ENCODE peak calls at places on chromosome 7, in eight cellular contexts. G is astrocyte of the spinal cord, C is progenitor cell of endocrine pancreas, M is suprapubic skin, O is fibroblast of the aortic adventitia, E is fibroblast of lung, S is left ventricle myocardium inferior, Q is neural crest cell. X is an unnamed sample.

GRCh38 chr7:94223375-94224084 is 171.2 kb upstream of the COL1A2 start:
- DNase-seq in S (no peak), Q (peak; percentile 17), C (no peak), O (peak; percentile 65), M (no peak), E (peak; percentile 68), G (peak; percentile 72), X (peak; percentile 14)

GRCh38 chr7:132059141-132059540 is 502.7 kb upstream of the PODXL start:
- DNase-seq in G (no peak), O (no peak), E (no peak), M (no peak), S (no peak), C (no peak), Q (no peak), X (no peak)

GRCh38 chr7:46600340-46600739 is 679.3 kb upstream of the IGFBP3 start:
- DNase-seq in G (no peak), O (peak; percentile 73), M (peak; percentile 83), S (peak; percentile 48), C (no peak), Q (no peak), E (peak; percentile 88), X (no peak)

GRCh38 chr7:12249706-12250105 is 38.6 kb downstream of the TMEM106B start:
- DNase-seq in E (no peak), Q (no peak), M (no peak), G (no peak), O (no peak), S (no peak), C (no peak), X (no peak)

GRCh38 chr7:132321387-132321786 is 254.9 kb downstream of the PLXNA4 start:
- DNase-seq in C (no peak), Q (peak; percentile 26), S (no peak), E (no peak), O (no peak), G (peak; percentile 20), M (no peak), X (peak; percentile 85)

GRCh38 chr7:111558948-111559347 is 3.3 kb downstream of the IMMP2L start:
- DNase-seq in O (peak; percentile 23), M (no peak), G (peak; percentile 16), S (no peak), Q (no peak), E (peak; percentile 41), C (no peak), X (no peak)

GRCh38 chr7:18995811-18996400 is 121.5 kb downstream of the TWIST1 start:
- DNase-seq in M (no peak), G (peak; percentile 39), S (no peak), O (no peak), C (no peak), E (peak; percentile 35), Q (no peak), X (no peak)

GRCh38 chr7:27394871-27395270 is 152.3 kb downstream of the EVX1 start:
- DNase-seq in O (no peak), Q (no peak), S (no peak), G (no peak), C (no peak), E (no peak), M (no peak), X (no peak)

GRCh38 chr7:90178592-90179279 is 24.5 kb downstream of the STEAP1 start:
- DNase-seq in E (peak; percentile 64), C (no peak), S (no peak), G (peak; percentile 78), O (peak; percentile 69), Q (no peak), M (no peak), X (no peak)

GRCh38 chr7:11083214-11083568 is 109.5 kb downstream of the PHF14 start:
- DNase-seq in E (no peak), C (no peak), O (no peak), Q (no peak), S (no peak), M (no peak), G (no peak), X (no peak)

GRCh38 chr7:1352656-1353286 is 106.5 kb downstream of the MICALL2 start:
- DNase-seq in C (no peak), S (no peak), E (no peak), G (no peak), M (no peak), Q (no peak), O (no peak), X (no peak)

GRCh38 chr7:137081694-137082093 is 213.2 kb downstream of the CHRM2 start:
- DNase-seq in G (peak; percentile 91), C (no peak), S (peak; percentile 79), E (peak; percentile 98), Q (no peak), O (peak; percentile 100), M (peak; percentile 69), X (no peak)

GRCh38 chr7:74400420-74401136 is 53.1 kb upstream of the GTF2IRD1 start:
- DNase-seq in S (no peak), O (no peak), C (no peak), M (peak; percentile 59), G (no peak), E (no peak), Q (no peak), X (no peak)

GRCh38 chr7:108452707-108453106 is 3.5 kb downstream of the NRCAM start:
- DNase-seq in Q (no peak), C (no peak), O (peak; percentile 60), E (peak; percentile 45), G (peak; percentile 32), M (no peak), S (no peak), X (no peak)
- TF ChIP-seq CTCF in Q (peak; percentile 68), C (peak; percentile 59), O (peak; percentile 73), E (peak; percentile 70), G (peak; percentile 67), M (peak; percentile 31), S (peak; percentile 54), X (peak; percentile 68)

GRCh38 chr7:116588225-116588624 is 63.4 kb downstream of the CAV1 start:
- DNase-seq in M (no peak), C (no peak), O (peak; percentile 73), G (peak; percentile 83), E (peak; percentile 73), S (no peak), Q (no peak), X (no peak)

GRCh38 chr7:116591202-116592040 is 66.6 kb downstream of the CAV1 start:
- DNase-seq in M (no peak), O (peak; percentile 61), C (no peak), G (peak; percentile 51), S (no peak), Q (no peak), E (peak; percentile 63), X (no peak)

GRCh38 chr7:116592041-116592355 is 67.2 kb downstream of the CAV1 start:
- DNase-seq in Q (no peak), M (no peak), C (no peak), E (no peak), G (no peak), O (no peak), S (no peak), X (no peak)

GRCh38 chr7:116585967-116586366 is 61.1 kb downstream of the CAV1 start:
- DNase-seq in Q (no peak), O (no peak), E (no peak), G (no peak), M (no peak), S (no peak), C (no peak), X (no peak)

GRCh38 chr7:116588641-116589594 is 64.1 kb downstream of the CAV1 start:
- DNase-seq in M (no peak), O (peak; percentile 91), C (no peak), Q (no peak), G (peak; percentile 83), S (no peak), E (peak; percentile 84), X (no peak)
- TF ChIP-seq CTCF in M (peak; percentile 54), O (peak; percentile 42), C (peak; percentile 87), Q (peak; percentile 93), G (peak; percentile 32), S (peak; percentile 80), E (peak; percentile 39), X (peak; percentile 81)

DNA sequence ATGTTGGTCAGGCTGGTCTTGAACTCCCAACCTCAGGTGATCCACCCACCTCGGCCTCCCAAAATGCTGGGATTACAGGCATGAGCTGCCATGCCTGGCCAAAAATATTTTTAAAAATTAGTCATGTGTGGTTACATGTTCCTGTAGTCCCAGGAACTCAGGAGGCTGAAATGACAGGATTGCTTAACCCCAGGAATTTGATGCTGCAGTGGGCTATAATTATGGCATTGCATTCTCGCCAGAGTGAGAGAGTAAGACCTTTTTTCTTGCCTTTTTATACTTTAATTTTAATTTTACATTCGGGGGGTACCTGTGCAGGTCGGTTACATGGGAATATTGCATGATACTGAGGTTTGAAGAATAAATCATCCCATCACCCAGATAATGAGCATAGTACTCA is 86.6 kb upstream of the ZNF92 start:
- DNase-seq in O (no peak), E (no peak), C (no peak), G (no peak), S (no peak), Q (no peak), M (no peak), X (no peak)
- TF ChIP-seq CTCF in O (no peak), E (no peak), C (no peak), G (no peak), S (no peak), Q (no peak), M (no peak), X (no peak)

DNA sequence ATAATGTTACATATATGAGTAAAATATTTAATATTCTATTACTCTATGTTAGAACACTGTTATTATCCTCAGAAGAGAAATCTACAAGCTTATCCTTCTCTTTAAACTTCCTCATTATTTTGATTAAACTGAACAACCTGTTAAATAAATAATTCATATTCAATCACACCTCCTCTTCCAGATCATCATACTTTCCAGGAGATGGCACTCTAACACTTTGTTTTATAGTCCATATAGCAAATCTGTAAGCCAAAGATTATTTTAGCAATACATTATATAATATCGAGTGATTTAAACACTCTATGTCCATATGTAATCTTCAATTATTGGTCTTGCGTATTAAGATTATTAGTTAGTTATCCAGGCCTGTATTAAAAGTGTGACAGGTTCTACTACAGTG is 694.1 kb downstream of the ANKRD7 start:
- DNase-seq in S (no peak), C (no peak), G (peak; percentile 33), O (peak; percentile 14), E (peak; percentile 67), Q (no peak), M (no peak), X (no peak)
- TF ChIP-seq CTCF in S (no peak), C (peak; percentile 62), G (peak; percentile 25), O (no peak), E (peak; percentile 41), Q (peak; percentile 70), M (no peak), X (peak; percentile 22)

GRCh38 chr7:140304071-140304799 is 94.1 kb downstream of the SLC37A3 start:
- DNase-seq in Q (no peak), S (no peak), E (peak; percentile 40), M (no peak), O (peak; percentile 51), C (no peak), G (peak; percentile 12), X (no peak)
- TF ChIP-seq CTCF in Q (peak; percentile 47), S (peak; percentile 58), E (peak; percentile 18), M (no peak), O (no peak), C (no peak), G (no peak), X (no peak)

X was measured in glutamatergic neuron.